ENCODE peak calls at places on chromosomes 4 and X, in nine cellular contexts. P, J, Z, W, H, I, A, K and T are unnamed samples.

GRCh38 chrX:39162322-39162721 is 361.1 kb downstream of the MID1IP1 start:
- DNase-seq in P (peak; percentile 26), J (peak; percentile 14), Z (no peak), W (peak; percentile 42), H (peak; percentile 64), I (peak; percentile 28), A (no peak), K (peak; percentile 21), T (peak; percentile 17)

GRCh38 chr4:24160358-24160757 is 270.5 kb upstream of the PPARGC1A start:
- DNase-seq in P (no peak), J (no peak), Z (no peak), W (no peak), H (no peak), I (no peak), A (no peak), K (no peak), T (no peak)

GRCh38 chr4:138647433-138647832 is 368.1 kb upstream of the NOCT start:
- DNase-seq in P (no peak), J (no peak), Z (no peak), W (no peak), H (no peak), I (no peak), A (no peak), K (no peak), T (no peak)

GRCh38 chrX:152138388-152138784 is at the start of gene MAGEA10:
- DNase-seq in P (no peak), J (no peak), Z (no peak), W (no peak), H (no peak), I (no peak), A (no peak), K (peak; percentile 46), T (no peak)

GRCh38 chr4:127988638-127989037 is 23.4 kb downstream of the ABHD18 start:
- DNase-seq in P (no peak), J (no peak), Z (no peak), W (no peak), H (no peak), I (no peak), A (no peak), K (no peak), T (no peak)

GRCh38 chrX:57211906-57212305 is 74.6 kb upstream of the FAAH2 start:
- DNase-seq in P (no peak), J (no peak), Z (no peak), W (no peak), H (no peak), I (no peak), A (no peak), K (peak; percentile 6), T (no peak)

GRCh38 chrX:29662101-29662500 is 553.3 kb upstream of the MAGEB2 start:
- DNase-seq in P (no peak), J (no peak), Z (peak; percentile 42), W (no peak), H (no peak), I (no peak), A (no peak), K (no peak), T (no peak)

GRCh38 chr4:101981756-101982155 is 191.2 kb downstream of the BANK1 start:
- DNase-seq in P (no peak), J (no peak), Z (no peak), W (no peak), H (no peak), I (no peak), A (no peak), K (peak; percentile 98), T (no peak)

GRCh38 chr4:21470531-21470930 is 478.0 kb downstream of the KCNIP4 start:
- DNase-seq in P (no peak), J (no peak), Z (no peak), W (no peak), H (no peak), I (no peak), A (no peak), K (no peak), T (no peak)

GRCh38 chrX:14243823-14244222 is 214.1 kb upstream of the GEMIN8 start:
- DNase-seq in P (no peak), J (no peak), Z (no peak), W (no peak), H (no peak), I (no peak), A (no peak), K (no peak), T (no peak)

GRCh38 chrX:10282490-10282889 is 125.7 kb downstream of the CLCN4 start:
- DNase-seq in P (no peak), J (no peak), Z (no peak), W (no peak), H (no peak), I (no peak), A (no peak), K (no peak), T (no peak)

GRCh38 chr4:98728433-98728832 is 70.0 kb upstream of the TSPAN5 start:
- DNase-seq in P (no peak), J (no peak), Z (no peak), W (no peak), H (no peak), I (no peak), A (no peak), K (peak; percentile 9), T (no peak)

GRCh38 chr4:140689628-140690027 is 66.6 kb downstream of the TBC1D9 start:
- DNase-seq in P (no peak), J (no peak), Z (no peak), W (no peak), H (no peak), I (no peak), A (no peak), K (no peak), T (no peak)

DNA sequence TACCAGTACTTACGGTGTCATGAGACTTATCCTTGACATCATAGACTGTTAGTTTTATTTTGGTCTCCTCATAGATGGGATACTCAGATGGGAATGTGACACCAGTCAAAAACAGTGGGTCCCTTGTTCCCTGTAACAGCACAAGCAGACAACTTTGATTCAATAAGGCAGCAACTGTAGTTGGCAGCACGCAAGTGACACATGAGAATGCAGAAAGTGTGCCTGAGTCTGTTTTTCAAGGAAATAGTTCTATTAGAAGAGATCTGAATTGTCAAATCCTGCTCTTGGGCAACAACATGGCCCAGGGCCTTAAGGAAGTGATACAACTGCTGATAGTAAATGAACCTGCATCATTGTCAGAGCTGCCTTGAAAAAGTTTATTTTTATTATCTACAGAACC is 443.2 kb downstream of the INPP4B start:
- DNase-seq in P (no peak), J (no peak), Z (no peak), W (no peak), H (no peak), I (no peak), A (no peak), K (peak; percentile 69), T (no peak)
- H3K4me1 ChIP-seq in P (peaks cover 6% of the 10 kb centered on the region), J (peaks cover 54% of the 10 kb centered on the region), Z (peaks cover 22% of the 10 kb centered on the region), W (peaks cover 2% of the 10 kb centered on the region), H (no peaks in the 10 kb centered on the region), I (no peaks in the 10 kb centered on the region), A (no peaks in the 10 kb centered on the region), K (peaks cover 17% of the 10 kb centered on the region), T (peaks cover 36% of the 10 kb centered on the region)

GRCh38 chr4:4269856-4270255 is 20.1 kb downstream of the LYAR start:
- DNase-seq in P (no peak), J (no peak), Z (no peak), W (no peak), H (no peak), I (no peak), A (no peak), K (no peak), T (no peak)
- H3K27ac ChIP-seq in P (no peak overlapping the region), J (peak overlapping the region; percentile 25), Z (no peak overlapping the region), W (no peak overlapping the region), H (no peak overlapping the region), I (no peak overlapping the region), A (no peak overlapping the region), K (no peak overlapping the region), T (peak overlapping the region; percentile 22)

DNA sequence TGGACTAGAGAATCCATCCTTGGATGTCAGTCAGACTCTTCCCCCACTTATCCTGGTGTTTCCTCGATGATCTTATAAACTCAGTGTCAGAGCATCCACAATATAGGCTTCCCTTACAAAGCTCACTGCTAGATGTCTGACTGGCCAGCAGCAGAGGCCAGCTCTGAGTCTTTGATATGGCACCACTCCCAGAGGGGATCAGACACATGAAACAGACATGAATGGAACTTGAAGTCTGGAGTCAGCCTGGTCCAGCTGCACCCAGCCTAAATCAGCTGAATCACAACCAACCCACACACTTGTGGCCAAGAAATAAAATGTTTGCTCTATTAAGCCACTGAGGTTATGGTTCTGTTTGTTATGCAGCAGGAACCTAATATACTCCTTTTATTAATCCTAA is 129.6 kb upstream of the MED14 start:
- DNase-seq in P (no peak), J (no peak), Z (no peak), W (no peak), H (no peak), I (no peak), A (no peak), K (no peak), T (no peak)
- H3K9me3 ChIP-seq in P (no peaks in the 10 kb centered on the region), J (no peaks in the 10 kb centered on the region), Z (no peaks in the 10 kb centered on the region), W (no peaks in the 10 kb centered on the region), H (no peaks in the 10 kb centered on the region), I (no peaks in the 10 kb centered on the region), A (no peaks in the 10 kb centered on the region), K (peaks cover 4% of the 10 kb centered on the region), T (no peaks in the 10 kb centered on the region)

GRCh38 chrX:119677654-119677981 is 15.3 kb downstream of the SEPTIN6 start:
- DNase-seq in P (no peak), J (no peak), Z (no peak), W (no peak), H (no peak), I (no peak), A (no peak), K (no peak), T (no peak)

GRCh38 chrX:119672252-119672825 is 20.6 kb downstream of the SEPTIN6 start:
- DNase-seq in P (no peak), J (no peak), Z (no peak), W (no peak), H (no peak), I (no peak), A (no peak), K (no peak), T (no peak)

GRCh38 chrX:119682019-119682989 is 10.7 kb downstream of the SEPTIN6 start:
- DNase-seq in P (no peak), J (no peak), Z (no peak), W (no peak), H (no peak), I (no peak), A (peak; percentile 73), K (no peak), T (no peak)

GRCh38 chrX:119673336-119673735 is 19.6 kb downstream of the SEPTIN6 start:
- DNase-seq in P (no peak), J (no peak), Z (no peak), W (no peak), H (no peak), I (no peak), A (no peak), K (no peak), T (no peak)

DNA sequence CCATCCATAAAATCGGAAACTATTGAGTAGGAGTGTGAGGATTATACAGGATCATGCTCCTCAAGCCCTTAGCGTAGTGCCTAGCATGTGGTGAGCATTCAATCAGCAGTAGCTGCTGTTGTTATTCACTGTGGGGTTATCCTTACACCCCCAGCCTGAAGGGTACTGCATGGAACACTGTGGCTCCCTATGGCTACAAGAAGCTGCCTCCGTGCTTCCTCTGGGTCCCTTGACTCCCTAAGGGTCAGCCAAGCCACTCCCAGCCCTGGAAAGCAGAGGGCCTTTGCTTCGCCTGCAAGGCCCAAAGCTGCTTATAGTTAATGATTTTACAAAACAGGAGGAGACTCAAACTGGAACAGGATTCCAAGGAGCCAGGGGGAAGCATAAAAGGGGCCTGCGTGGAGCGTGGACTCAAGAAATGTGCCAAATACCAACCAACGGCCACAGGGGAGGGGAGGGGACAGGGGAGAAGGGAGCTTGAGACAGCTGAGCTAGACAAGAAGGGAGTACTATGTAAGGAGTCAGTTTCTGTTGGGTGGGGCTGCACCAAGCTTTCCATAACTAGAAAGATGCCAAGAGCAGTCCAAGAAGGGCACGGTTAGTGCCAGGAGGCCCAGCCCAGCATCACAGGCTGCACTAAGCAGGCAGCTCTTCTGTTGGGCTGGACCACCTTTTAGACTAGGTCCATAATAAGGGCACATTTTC is 15.9 kb downstream of the SEPTIN6 start:
- DNase-seq in P (no peak), J (no peak), Z (no peak), W (no peak), H (no peak), I (no peak), A (no peak), K (no peak), T (no peak)
- H3K4me1 ChIP-seq in P (no peaks in the 10 kb centered on the region), J (peaks cover 9% of the 10 kb centered on the region), Z (no peaks in the 10 kb centered on the region), W (no peaks in the 10 kb centered on the region), H (no peaks in the 10 kb centered on the region), I (no peaks in the 10 kb centered on the region), A (peaks cover 35% of the 10 kb centered on the region), K (no peaks in the 10 kb centered on the region), T (peaks cover 59% of the 10 kb centered on the region)